ENCODE peak calls at places on chromosomes 12 and 14, in ten cellular contexts. U is foreskin keratinocyte, C is OCI-LY7, H is fibroblast of mammary gland, X is adrenal gland, B is psoas muscle, D is WTC11, S is AG09309, O is GM13977, R is mucosa of descending colon. F is an unnamed sample.

GRCh38 chr12:57110189-57111045 is 745 bp downstream of the STAT6 start:
- DNase-seq in X (peak; percentile 79), H (peak; percentile 40), R (peak; percentile 85), D (peak; percentile 93), U (no peak), S (no peak), B (peak; percentile 59), C (peak; percentile 79), O (peak; percentile 81), F (no peak)

GRCh38 chr14:25049127-25049558 is 804 bp downstream of the STXBP6 start:
- DNase-seq in B (peak; percentile 16), S (no peak), C (no peak), R (peak; percentile 62), X (no peak), D (no peak), H (no peak), U (no peak), O (no peak), F (no peak)

GRCh38 chr14:83734431-83734830 is 1795.5 kb upstream of the FLRT2 start:
- DNase-seq in O (no peak), D (no peak), U (no peak), C (no peak), S (no peak), H (no peak), B (no peak), X (no peak), R (no peak), F (no peak)

GRCh38 chr14:94748667-94749347 is 21.1 kb downstream of the GSC start:
- DNase-seq in O (peak; percentile 51), C (peak; percentile 46), D (peak; percentile 73), H (peak; percentile 20), R (no peak), S (no peak), X (no peak), U (no peak), B (no peak), F (no peak)

GRCh38 chr14:40362856-40363255 is 930.6 kb upstream of the FBXO33 start:
- DNase-seq in O (no peak), H (no peak), S (no peak), X (no peak), D (no peak), C (no peak), R (no peak), U (no peak), B (no peak), F (no peak)

GRCh38 chr12:121718653-121719239 is 6.2 kb downstream of the TMEM120B start:
- DNase-seq in B (peak; percentile 27), S (no peak), D (no peak), R (no peak), U (no peak), C (peak; percentile 45), O (no peak), H (no peak), X (no peak), F (no peak)

GRCh38 chr14:22656945-22657711 is 13.0 kb upstream of the OR6J1 start:
- DNase-seq in X (no peak), D (no peak), O (no peak), R (no peak), H (peak; percentile 69), B (no peak), U (no peak), S (no peak), C (no peak), F (no peak)

GRCh38 chr12:57430117-57430930 is 519 bp downstream of the R3HDM2 start:
- DNase-seq in C (peak; percentile 78), D (peak; percentile 61), R (no peak), U (no peak), S (no peak), X (peak; percentile 38), O (peak; percentile 41), H (peak; percentile 26), B (peak; percentile 66), F (no peak)

DNA sequence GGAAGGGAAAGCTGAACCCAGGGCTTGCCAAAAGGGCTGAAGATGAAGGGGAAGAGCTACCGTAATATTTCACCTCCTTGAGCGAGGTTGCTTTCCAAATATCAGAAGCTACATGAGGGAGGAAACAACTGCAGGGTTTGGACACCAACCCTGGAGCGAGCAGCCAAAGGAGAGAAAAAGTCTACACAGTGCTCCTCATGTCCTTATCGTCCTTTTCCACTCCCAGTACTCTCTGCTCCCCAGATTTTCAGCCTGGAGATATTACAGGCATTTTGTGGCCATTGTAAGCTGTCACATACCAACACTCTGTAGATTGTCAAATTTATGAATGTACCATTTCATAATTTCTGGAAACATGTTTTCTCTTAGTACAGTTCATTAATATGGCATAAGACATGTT is 115.9 kb downstream of the GPHN start:
- DNase-seq in B (no peak), D (no peak), C (no peak), O (no peak), U (no peak), S (no peak), H (no peak), R (no peak), X (no peak), F (no peak)
- TF ChIP-seq CTCF in B (no peak), D (no peak), C (no peak), O (no peak), U (no peak), S (no peak), H (no peak), R (no peak), X (no peak), F (no peak)

GRCh38 chr12:75699251-75699650 is 187.8 kb upstream of the KRR1 start:
- DNase-seq in D (no peak), S (no peak), B (no peak), O (no peak), H (no peak), C (no peak), X (no peak), U (no peak), R (no peak), F (no peak)

GRCh38 chr12:75690556-75690955 is 179.1 kb upstream of the KRR1 start:
- DNase-seq in O (no peak), B (no peak), R (no peak), S (peak; percentile 96), X (no peak), U (peak; percentile 98), C (no peak), D (no peak), H (peak; percentile 100), F (peak; percentile 89)

GRCh38 chr12:75698052-75698451 is 186.6 kb upstream of the KRR1 start:
- DNase-seq in B (no peak), X (no peak), U (no peak), H (no peak), R (no peak), S (no peak), D (no peak), C (no peak), O (no peak), F (no peak)

GRCh38 chr12:75692883-75693282 is 181.5 kb upstream of the KRR1 start:
- DNase-seq in X (no peak), U (no peak), S (no peak), R (no peak), H (peak; percentile 58), D (no peak), C (no peak), B (no peak), O (no peak), F (no peak)

DNA sequence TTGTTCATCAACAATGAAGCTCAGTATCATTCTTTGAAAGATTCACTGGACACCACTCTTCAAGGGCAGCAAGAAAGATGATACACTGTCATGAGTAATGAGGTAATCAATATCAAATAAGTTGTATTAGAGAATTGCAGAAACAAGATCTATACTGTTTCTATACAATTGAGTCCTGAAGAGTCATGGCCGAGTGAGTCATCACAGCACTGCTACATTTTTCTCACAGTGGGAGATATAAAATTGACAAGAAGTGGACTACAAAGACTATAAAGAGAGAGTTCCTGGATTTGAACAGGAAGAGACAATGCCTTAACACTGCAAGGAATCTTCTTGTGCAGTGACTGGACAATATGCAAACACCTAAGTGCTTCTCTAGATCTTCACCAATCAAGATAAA is 183.5 kb upstream of the KRR1 start:
- DNase-seq in U (peak; percentile 71), X (no peak), D (no peak), C (no peak), R (no peak), H (peak; percentile 47), S (no peak), O (no peak), B (no peak), F (no peak)
- TF ChIP-seq CTCF in U (no peak), X (no peak), D (no peak), C (no peak), R (no peak), H (no peak), S (no peak), O (no peak), B (no peak), F (no peak)

GRCh38 chr12:46958599-46959290 is 120.7 kb upstream of the PCED1B start:
- DNase-seq in C (no peak), S (no peak), R (no peak), D (no peak), H (no peak), O (no peak), X (no peak), B (no peak), U (no peak), F (no peak)
- TF ChIP-seq CTCF in C (no peak), S (no peak), R (no peak), D (no peak), H (no peak), O (no peak), X (no peak), B (no peak), U (no peak), F (no peak)

GRCh38 chr12:98232753-98233385 is 282.5 kb upstream of the TMPO start:
- DNase-seq in U (no peak), R (no peak), D (no peak), X (no peak), C (no peak), S (no peak), H (no peak), O (no peak), B (no peak), F (no peak)

GRCh38 chr12:98229539-98229921 is 285.9 kb upstream of the TMPO start:
- DNase-seq in U (no peak), X (no peak), C (no peak), B (no peak), S (no peak), D (no peak), O (no peak), R (no peak), H (no peak), F (no peak)

GRCh38 chr12:98228619-98229538 is 286.5 kb upstream of the TMPO start:
- DNase-seq in U (no peak), S (no peak), X (no peak), B (no peak), C (peak; percentile 65), D (no peak), O (no peak), H (no peak), R (no peak), F (no peak)

GRCh38 chr12:98224584-98225221 is 290.7 kb upstream of the TMPO start:
- DNase-seq in R (no peak), H (no peak), O (peak; percentile 10), B (no peak), D (no peak), X (no peak), U (no peak), C (peak; percentile 77), S (no peak), F (no peak)

DNA sequence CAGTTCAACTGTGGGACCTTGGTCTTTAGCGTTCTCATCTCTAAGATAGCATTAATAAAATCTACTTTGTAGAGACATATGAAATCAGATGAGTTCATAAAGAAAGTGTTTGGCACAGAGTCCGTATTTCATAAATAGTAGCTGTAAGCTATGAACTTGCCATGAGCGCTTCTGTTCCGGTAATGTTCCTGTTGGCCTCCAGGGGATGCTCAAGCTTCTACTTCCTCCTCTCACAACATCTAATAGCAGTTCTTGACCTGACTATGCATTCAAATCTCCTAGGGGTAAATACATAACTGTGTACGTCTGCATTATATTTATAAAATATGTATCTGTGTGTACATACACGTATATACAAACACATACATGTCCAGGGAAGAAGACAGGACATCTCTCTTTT is 288.2 kb upstream of the TMPO start:
- DNase-seq in U (no peak), R (no peak), C (peak; percentile 20), D (peak; percentile 23), X (no peak), H (peak; percentile 36), S (no peak), B (no peak), O (no peak), F (no peak)
- TF ChIP-seq CTCF in U (peak; percentile 55), R (no peak), C (peak; percentile 71), D (peak; percentile 81), X (peak; percentile 40), H (peak; percentile 55), S (peak; percentile 24), B (no peak), O (peak; percentile 44), F (peak; percentile 29)

F was measured in RWPE2.